ENCODE peak calls at places on chromosomes 4 and X, in seven cellular contexts. Q is body of pancreas, O is transverse colon, D is testis, X is ovary, V is A549, L is adrenal gland. F is an unnamed sample.

GRCh38 chr4:124941267-124941666 is 228.7 kb upstream of the ANKRD50 start:
- DNase-seq in Q (no peak), O (no peak), D (no peak), X (no peak), V (no peak), L (no peak), F (no peak)

GRCh38 chrX:47683171-47684145 is 24.5 kb upstream of the UXT start:
- DNase-seq in Q (no peak), O (no peak), D (no peak), X (no peak), V (no peak), L (no peak), F (no peak)

GRCh38 chr4:54545663-54546424 is 111.9 kb upstream of the KIT start:
- DNase-seq in Q (no peak), O (no peak), D (no peak), X (no peak), V (no peak), L (peak; percentile 28), F (no peak)

GRCh38 chr4:163493643-163494359 is 689 bp upstream of the TMA16 start:
- DNase-seq in Q (no peak), O (peak; percentile 52), D (peak; percentile 26), X (no peak), V (peak; percentile 16), L (no peak), F (peak; percentile 56)

GRCh38 chrX:37652053-37652452 is 33.5 kb upstream of the XK start:
- DNase-seq in Q (no peak), O (no peak), D (no peak), X (no peak), V (no peak), L (no peak), F (no peak)

GRCh38 chrX:12701625-12702024 is 89.6 kb upstream of the PRPS2 start:
- DNase-seq in Q (peak; percentile 83), O (peak; percentile 42), D (peak; percentile 80), X (no peak), V (peak; percentile 83), L (peak; percentile 34), F (peak; percentile 13)

GRCh38 chr4:113695328-113696169 is 66.0 kb downstream of the CAMK2D start:
- DNase-seq in Q (no peak), O (no peak), D (no peak), X (no peak), V (no peak), L (no peak), F (no peak)

GRCh38 chr4:90357117-90357710 is 230.0 kb downstream of the CCSER1 start:
- DNase-seq in Q (no peak), O (no peak), D (no peak), X (no peak), V (peak; percentile 71), L (no peak), F (no peak)

GRCh38 chr4:76611164-76611563 is 176.1 kb downstream of the SHROOM3 start:
- DNase-seq in Q (no peak), O (no peak), D (no peak), X (no peak), V (no peak), L (no peak), F (no peak)

GRCh38 chrX:10110984-10111363 is 45.8 kb upstream of the CLCN4 start:
- DNase-seq in Q (no peak), O (no peak), D (peak; percentile 53), X (no peak), V (no peak), L (no peak), F (no peak)

GRCh38 chr4:180828455-180829018 is 1414.7 kb upstream of the TENM3 start:
- DNase-seq in Q (peak; percentile 9), O (no peak), D (peak; percentile 65), X (no peak), V (peak; percentile 51), L (peak; percentile 28), F (no peak)

GRCh38 chrX:124771292-124771691 is 424.9 kb downstream of the SH2D1A start:
- DNase-seq in Q (no peak), O (no peak), D (no peak), X (no peak), V (no peak), L (no peak), F (no peak)

GRCh38 chr4:151167561-151167960 is 68.1 kb downstream of the RPS3A start:
- DNase-seq in Q (no peak), O (no peak), D (no peak), X (no peak), V (no peak), L (no peak), F (no peak)

GRCh38 chr4:144820706-144821105 is 174.8 kb downstream of the HHIP start:
- DNase-seq in Q (no peak), O (no peak), D (no peak), X (no peak), V (no peak), L (no peak), F (no peak)

GRCh38 chr4:125369098-125369497 is 54.3 kb downstream of the FAT4 start:
- DNase-seq in Q (no peak), O (no peak), D (no peak), X (no peak), V (no peak), L (no peak), F (no peak)

GRCh38 chr4:31071807-31072486 is 351.8 kb downstream of the PCDH7 start:
- DNase-seq in Q (no peak), O (no peak), D (no peak), X (no peak), V (no peak), L (no peak), F (no peak)

GRCh38 chr4:84503495-84504437 is 4.7 kb upstream of the NKX6-1 start:
- DNase-seq in Q (peak; percentile 47), O (no peak), D (no peak), X (no peak), V (peak; percentile 66), L (no peak), F (no peak)

GRCh38 chrX:153597351-153597750 is 1.6 kb downstream of the CCNQ start:
- DNase-seq in Q (no peak), O (no peak), D (no peak), X (no peak), V (no peak), L (no peak), F (no peak)

GRCh38 chrX:153600921-153601320 is 2.0 kb upstream of the CCNQ start:
- DNase-seq in Q (peak; percentile 2), O (no peak), D (no peak), X (no peak), V (no peak), L (no peak), F (no peak)

GRCh38 chrX:153600032-153600373 is 1.1 kb upstream of the CCNQ start:
- DNase-seq in Q (no peak), O (no peak), D (no peak), X (no peak), V (peak; percentile 13), L (no peak), F (no peak)

GRCh38 chrX:153599192-153600031 is 473 bp upstream of the CCNQ start:
- DNase-seq in Q (peak; percentile 93), O (peak; percentile 92), D (peak; percentile 83), X (peak; percentile 88), V (peak; percentile 90), L (peak; percentile 87), F (peak; percentile 87)

GRCh38 chrX:153598541-153599191 is at the start of gene CCNQ:
- DNase-seq in Q (peak; percentile 37), O (peak; percentile 36), D (no peak), X (no peak), V (peak; percentile 32), L (no peak), F (peak; percentile 64)
- TF ChIP-seq POLR2A in Q (peak; percentile 44), O (peak; percentile 14), D (no peak), X (no peak), V (peak; percentile 50), L (peak; percentile 50), F (peak; percentile 79)

GRCh38 chrX:63128509-63128908 is 222.6 kb downstream of the SPIN4 start:
- DNase-seq in Q (peak; percentile 48), O (no peak), D (peak; percentile 14), X (no peak), V (peak; percentile 36), L (peak; percentile 12), F (no peak)
- H3K9me3 ChIP-seq in Q (no peaks in the 10 kb centered on the region), O (no peaks in the 10 kb centered on the region), D (no peaks in the 10 kb centered on the region), X (no peaks in the 10 kb centered on the region), V (no peaks in the 10 kb centered on the region), L (no peaks in the 10 kb centered on the region), F (no peaks in the 10 kb centered on the region)

GRCh38 chr4:170035231-170035630 is 9.0 kb upstream of the MFAP3L start:
- DNase-seq in Q (no peak), O (no peak), D (no peak), X (no peak), V (no peak), L (no peak), F (no peak)
- TF ChIP-seq POLR2A in Q (no peak), O (no peak), D (no peak), X (no peak), V (no peak), L (no peak), F (no peak)

GRCh38 chr4:97942951-97943350 is 200.3 kb downstream of the STPG2 start:
- DNase-seq in Q (no peak), O (no peak), D (no peak), X (no peak), V (no peak), L (no peak), F (no peak)
- H3K9me3 ChIP-seq in Q (peaks cover 15% of the 10 kb centered on the region), O (peaks cover 13% of the 10 kb centered on the region), D (no peaks in the 10 kb centered on the region), X (peaks cover 6% of the 10 kb centered on the region), V (peaks cover 2% of the 10 kb centered on the region), L (no peaks in the 10 kb centered on the region), F (no peaks in the 10 kb centered on the region)

GRCh38 chr4:112144546-112145325 is 518 bp upstream of the FAM241A start:
- DNase-seq in Q (no peak), O (no peak), D (peak; percentile 26), X (no peak), V (no peak), L (peak; percentile 10), F (peak; percentile 16)

GRCh38 chr4:112147697-112148096 is 2.4 kb downstream of the FAM241A start:
- DNase-seq in Q (no peak), O (no peak), D (no peak), X (no peak), V (no peak), L (no peak), F (peak; percentile 25)

GRCh38 chr4:112142152-112142551 is 3.1 kb upstream of the FAM241A start:
- DNase-seq in Q (no peak), O (no peak), D (no peak), X (no peak), V (no peak), L (no peak), F (no peak)

GRCh38 chr4:112145820-112146813 is 863 bp downstream of the FAM241A start:
- DNase-seq in Q (peak; percentile 59), O (peak; percentile 55), D (peak; percentile 70), X (peak; percentile 47), V (peak; percentile 39), L (peak; percentile 44), F (peak; percentile 56)

DNA sequence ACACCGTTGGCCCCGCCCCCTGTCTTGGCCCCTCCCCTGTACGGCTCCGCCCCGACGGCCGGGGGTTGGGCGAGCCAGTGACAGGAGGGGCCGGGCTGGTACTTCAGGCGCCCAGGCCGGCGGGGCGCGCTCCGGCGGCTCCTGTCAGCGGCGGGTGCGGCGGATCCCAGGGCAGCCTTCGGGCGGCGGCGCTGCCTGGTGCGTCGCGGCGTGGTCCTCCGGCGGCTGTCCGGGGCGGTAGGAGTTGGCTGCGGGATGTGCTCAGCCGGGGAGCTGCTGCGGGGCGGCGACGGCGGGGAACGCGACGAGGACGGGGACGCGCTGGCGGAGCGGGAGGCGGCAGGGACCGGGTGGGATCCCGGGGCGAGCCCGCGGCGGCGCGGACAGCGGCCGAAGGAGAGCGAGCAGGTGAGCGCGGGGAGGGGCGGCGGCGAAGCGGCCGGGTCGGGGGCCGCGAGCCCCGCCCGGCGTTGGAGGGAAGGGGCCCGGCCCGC is at the start of gene FAM241A:
- DNase-seq in Q (peak; percentile 92), O (peak; percentile 89), D (peak; percentile 93), X (peak; percentile 90), V (peak; percentile 80), L (peak; percentile 88), F (peak; percentile 93)
- TF ChIP-seq POLR2A in Q (peak; percentile 69), O (peak; percentile 35), D (peak; percentile 52), X (peak; percentile 84), V (peak; percentile 72), L (peak; percentile 89), F (peak; percentile 98)